ENCODE peak calls at places on chromosomes 11 and 22, in five cellular contexts. T, N, Q, G and F are unnamed samples.

GRCh38 chr11:130390071-130390758 is 38.2 kb downstream of the ADAMTS8 start:
- DNase-seq in N (no peak), T (no peak), G (no peak), Q (peak), F (no peak)

GRCh38 chr11:88367310-88367709 is 29.8 kb upstream of the CTSC start:
- DNase-seq in T (no peak), N (no peak), Q (no peak), G (no peak), F (no peak)

GRCh38 chr11:65314501-65315203 is at the start of gene CDC42EP2:
- DNase-seq in N (peak), Q (no peak), G (peak), T (peak), F (peak)

GRCh38 chr11:108019870-108020540 is 11.3 kb downstream of the CUL5 start:
- DNase-seq in G (no peak), T (no peak), Q (no peak), N (no peak), F (no peak)

GRCh38 chr11:123690490-123690889 is 36.1 kb upstream of the SCN3B start:
- DNase-seq in G (no peak), N (no peak), Q (peak), T (no peak), F (no peak)

GRCh38 chr22:46528121-46528610 is 9.3 kb downstream of the CELSR1 start:
- DNase-seq in T (no peak), Q (no peak), N (no peak), G (no peak), F (no peak)

GRCh38 chr11:14645985-14646900 is 2.6 kb downstream of the PDE3B start:
- DNase-seq in N (no peak), Q (no peak), T (no peak), G (no peak), F (no peak)

GRCh38 chr11:105732611-105733010 is 122.7 kb downstream of the GRIA4 start:
- DNase-seq in T (no peak), Q (no peak), N (no peak), G (no peak), F (no peak)

GRCh38 chr22:31363885-31364284 is 17.7 kb upstream of the PATZ1 start:
- DNase-seq in G (no peak), Q (no peak), N (no peak), T (no peak), F (no peak)

GRCh38 chr22:50470491-50470890 is 4.3 kb downstream of the SBF1 start:
- DNase-seq in G (no peak), Q (no peak), T (peak), N (peak), F (no peak)

GRCh38 chr11:124440608-124441007 is 4.9 kb downstream of the OR8B8 start:
- DNase-seq in Q (no peak), N (no peak), T (no peak), G (no peak), F (no peak)

GRCh38 chr22:45329536-45329936 is 19.8 kb downstream of the FAM118A start:
- DNase-seq in N (no peak), Q (no peak), G (no peak), T (peak), F (no peak)

GRCh38 chr11:9203715-9204311 is 61.3 kb downstream of the DENND5A start:
- DNase-seq in T (no peak), G (peak), Q (no peak), N (no peak), F (no peak)

GRCh38 chr11:74084796-74085541 is 76.1 kb upstream of the UCP3 start:
- DNase-seq in N (no peak), T (no peak), Q (no peak), G (no peak), F (no peak)

GRCh38 chr11:63639195-63639832 is 25.1 kb upstream of the PLAAT3 start:
- DNase-seq in Q (no peak), G (no peak), N (no peak), T (no peak), F (no peak)

GRCh38 chr22:27397948-27398330 is 403.6 kb downstream of the MN1 start:
- DNase-seq in Q (no peak), G (no peak), T (no peak), N (no peak), F (no peak)

GRCh38 chr11:116876656-116877055 is 39.2 kb upstream of the APOA1 start:
- DNase-seq in N (no peak), T (no peak), Q (no peak), G (no peak), F (no peak)

GRCh38 chr22:35742342-35743100 is 24.8 kb downstream of the APOL5 start:
- DNase-seq in G (no peak), N (no peak), Q (peak), T (no peak), F (no peak)

GRCh38 chr11:83220279-83220678 is 26.8 kb downstream of the ANKRD42 start:
- DNase-seq in T (no peak), N (no peak), G (no peak), Q (no peak), F (no peak)

GRCh38 chr22:40400173-40400572 is 29.8 kb downstream of the SGSM3 start:
- DNase-seq in N (peak), G (no peak), Q (no peak), T (no peak), F (peak)

GRCh38 chr11:116826751-116827431 is 2.8 kb upstream of the APOC3 start:
- DNase-seq in Q (no peak), N (no peak), G (no peak), T (no peak), F (no peak)

GRCh38 chr11:17894929-17895658 is 117.8 kb downstream of the SERGEF start:
- DNase-seq in Q (peak), N (no peak), G (no peak), T (no peak), F (no peak)

GRCh38 chr11:72228229-72228843 is 3.8 kb downstream of the INPPL1 start:
- DNase-seq in Q (no peak), N (no peak), G (no peak), T (peak), F (no peak)

GRCh38 chr11:46639197-46639839 is 22.0 kb downstream of the ATG13 start:
- DNase-seq in G (no peak), N (no peak), Q (no peak), T (no peak), F (no peak)

GRCh38 chr22:18929459-18929858 is 6.6 kb downstream of the PRODH start:
- DNase-seq in Q (no peak), G (no peak), N (no peak), T (no peak), F (no peak)

GRCh38 chr11:65506770-65507485 is 8.1 kb downstream of the MALAT1 start:
- DNase-seq in T (no peak), Q (peak), N (peak), G (no peak), F (no peak)

GRCh38 chr11:33257160-33257896 is at the start of gene HIPK3:
- DNase-seq in G (peak), T (peak), N (peak), Q (no peak), F (peak)

GRCh38 chr11:33256808-33257159 is 397 bp upstream of the HIPK3 start:
- DNase-seq in G (no peak), Q (no peak), T (no peak), N (no peak), F (no peak)

GRCh38 chr11:33258631-33259184 is 1.5 kb downstream of the HIPK3 start:
- DNase-seq in T (no peak), N (no peak), Q (no peak), G (no peak), F (no peak)

GRCh38 chr11:33259869-33260268 is 2.7 kb downstream of the HIPK3 start:
- DNase-seq in T (no peak), Q (no peak), N (no peak), G (no peak), F (no peak)

DNA sequence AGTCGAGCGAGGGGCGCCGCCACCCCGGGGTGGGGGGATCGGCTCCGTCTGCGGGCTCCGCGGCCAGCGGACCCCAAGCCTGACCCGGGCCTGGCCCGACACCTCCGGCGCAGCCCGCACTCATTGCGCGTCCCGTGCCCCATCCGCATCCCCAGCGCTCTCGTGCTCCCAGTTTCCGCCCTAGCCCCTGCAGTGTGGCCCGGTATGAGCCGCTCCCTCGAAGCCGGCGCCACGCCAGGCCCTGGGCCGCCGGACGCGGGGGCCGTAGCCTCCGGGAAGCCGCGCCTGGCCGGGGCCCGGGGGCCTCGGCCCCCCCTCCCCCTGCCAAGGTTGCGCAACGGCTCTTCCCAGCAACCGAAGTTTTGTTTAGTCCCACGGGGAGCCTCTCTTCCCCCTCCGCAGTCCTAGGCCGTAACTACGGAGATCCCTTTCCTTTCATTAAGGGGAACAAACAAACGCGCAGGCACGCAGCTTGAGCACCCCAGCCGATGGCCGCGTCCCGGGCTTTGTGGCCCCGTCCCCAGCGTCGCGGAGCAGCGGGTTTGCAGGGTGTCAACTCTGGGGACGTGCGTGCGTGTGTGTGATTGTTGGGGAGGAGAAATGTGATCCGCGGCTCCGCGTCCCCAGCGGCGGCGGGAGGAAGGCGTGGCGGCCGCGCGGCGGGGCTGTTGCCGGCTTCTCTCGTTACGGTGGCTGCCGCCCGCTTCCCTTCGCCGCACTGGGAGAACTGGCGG is 883 bp downstream of the HIPK3 start:
- DNase-seq in G (peak), T (peak), N (peak), Q (no peak), F (peak)
- TF ChIP-seq CTCF in G (no peak), T (no peak), N (peak), Q (no peak), F (peak)

DNA sequence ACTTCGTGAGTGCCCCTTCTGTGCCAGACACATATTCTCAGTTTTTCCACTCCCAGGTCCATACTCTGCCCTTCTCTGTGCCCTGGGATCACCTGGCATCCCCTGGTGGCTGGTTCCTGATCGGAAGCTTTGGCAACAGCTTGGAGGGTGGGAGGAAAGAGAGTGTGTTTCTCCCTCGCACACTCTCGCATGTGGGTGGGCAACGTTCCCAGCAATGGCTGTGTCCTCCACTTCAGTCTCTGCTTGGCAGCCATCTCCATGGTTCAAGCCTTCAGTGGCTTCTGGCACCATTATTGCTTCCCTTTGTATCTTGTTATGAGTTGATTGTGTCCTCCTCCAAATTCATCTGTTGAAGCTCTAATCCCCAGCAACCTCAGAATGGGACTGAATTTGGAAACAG is 342.7 kb upstream of the SYN3 start:
- DNase-seq in Q (no peak), N (no peak), G (no peak), T (no peak), F (no peak)
- TF ChIP-seq CTCF in Q (no peak), N (no peak), G (no peak), T (no peak), F (no peak)

GRCh38 chr11:132855516-132855915 is 676.8 kb downstream of the OPCML start:
- DNase-seq in N (no peak), Q (no peak), G (no peak), T (no peak), F (no peak)

GRCh38 chr11:132853886-132854285 is 678.4 kb downstream of the OPCML start:
- DNase-seq in Q (no peak), G (no peak), T (no peak), N (no peak), F (no peak)

GRCh38 chr11:132856032-132856431 is 676.3 kb downstream of the OPCML start:
- DNase-seq in G (no peak), Q (no peak), N (no peak), T (no peak), F (no peak)

GRCh38 chr11:132862137-132862536 is 670.2 kb downstream of the OPCML start:
- DNase-seq in G (no peak), Q (peak), N (no peak), T (no peak), F (no peak)

GRCh38 chr11:132858203-132858602 is 674.1 kb downstream of the OPCML start:
- DNase-seq in G (peak), Q (no peak), T (no peak), N (no peak), F (no peak)
- TF ChIP-seq CTCF in G (no peak), Q (no peak), T (no peak), N (no peak), F (no peak)

GRCh38 chr11:122655527-122656072 is at the start of gene UBASH3B:
- DNase-seq in G (peak), Q (peak), T (peak), N (peak), F (peak)
- TF ChIP-seq CTCF in G (no peak), Q (no peak), T (no peak), N (peak), F (no peak)

GRCh38 chr22:23789638-23790037 is 2.9 kb downstream of the SMARCB1 start:
- DNase-seq in N (no peak), T (peak), Q (no peak), G (no peak), F (no peak)
- TF ChIP-seq CTCF in N (no peak), T (no peak), Q (no peak), G (no peak), F (no peak)